ENCODE peak calls at places on chromosome 1, in nine cellular contexts. A is tibial nerve, P is Calu3, W is NCI-H1092, N is kidney epithelial cell, U is erythroblast, F is HEK293T, R is RKO, T is psoas muscle. Z is an unnamed sample.

GRCh38 chr1:151131832-151132675 is 14.4 kb downstream of the SEMA6C start:
- DNase-seq in P (peak), R (no peak), F (no peak), A (no peak), T (peak), N (no peak), W (no peak), U (no peak), Z (no peak)

GRCh38 chr1:21560916-21561638 is 51.9 kb downstream of the ALPL start:
- DNase-seq in R (no peak), U (no peak), F (no peak), W (no peak), T (peak), N (no peak), P (no peak), A (no peak), Z (no peak)

GRCh38 chr1:53073287-53073686 is 11.3 kb downstream of the PODN start:
- DNase-seq in A (no peak), R (no peak), P (no peak), W (no peak), T (no peak), F (no peak), N (no peak), U (no peak), Z (no peak)

GRCh38 chr1:158931055-158931737 is at the start of gene PYHIN1:
- DNase-seq in T (no peak), A (peak), F (no peak), N (no peak), P (no peak), R (no peak), W (no peak), U (no peak), Z (no peak)

GRCh38 chr1:172467446-172467845 is 23.6 kb upstream of the PIGC start:
- DNase-seq in P (no peak), U (no peak), R (no peak), A (no peak), T (no peak), N (no peak), W (no peak), F (no peak), Z (no peak)

GRCh38 chr1:164895026-164895907 is 336.3 kb downstream of the PBX1 start:
- DNase-seq in N (no peak), A (no peak), R (no peak), F (no peak), P (no peak), W (no peak), T (no peak), U (no peak), Z (no peak)

GRCh38 chr1:177211231-177211630 is 40.5 kb downstream of the BRINP2 start:
- DNase-seq in T (no peak), U (no peak), N (no peak), A (no peak), P (no peak), W (no peak), F (no peak), R (no peak), Z (no peak)

GRCh38 chr1:48758976-48759375 is 17.7 kb downstream of the BEND5 start:
- DNase-seq in W (no peak), R (no peak), U (no peak), A (no peak), F (no peak), N (no peak), T (no peak), P (no peak), Z (no peak)

GRCh38 chr1:2241820-2242219 is 13.7 kb downstream of the SKI start:
- DNase-seq in W (no peak), R (no peak), N (no peak), U (no peak), T (no peak), P (no peak), A (no peak), F (no peak), Z (no peak)

GRCh38 chr1:9388628-9389184 is 96.0 kb downstream of the SPSB1 start:
- DNase-seq in N (no peak), A (no peak), W (no peak), F (no peak), U (no peak), R (no peak), T (peak), P (peak), Z (peak)

GRCh38 chr1:169957884-169958283 is 64.2 kb upstream of the SCYL3 start:
- DNase-seq in N (no peak), U (no peak), P (no peak), A (no peak), W (no peak), T (no peak), R (no peak), F (no peak), Z (peak)

GRCh38 chr1:156910309-156910782 is 10.1 kb upstream of the LRRC71 start:
- DNase-seq in R (no peak), N (no peak), W (peak), A (no peak), F (peak), P (peak), T (no peak), U (peak), Z (no peak)

GRCh38 chr1:155105604-155106011 is 22.1 kb upstream of the EFNA1 start:
- DNase-seq in A (peak), F (no peak), R (no peak), U (no peak), P (no peak), T (no peak), W (no peak), N (no peak), Z (no peak)